ENCODE peak calls at places on chromosomes 2 and 18, in ten cellular contexts. A is tibial nerve, D is A549, R is ovary, E is transverse colon, B is stomach, O is sigmoid colon, X is K562, T is H1, V is SK-N-SH. J is an unnamed sample.

GRCh38 chr2:64818650-64819032 is 164.9 kb upstream of the SERTAD2 start:
- DNase-seq in X (no peak), A (no peak), R (no peak), B (no peak), D (no peak), T (no peak), E (no peak), O (no peak), V (no peak), J (no peak)

GRCh38 chr2:88087073-88087472 is 19.4 kb downstream of the SMYD1 start:
- DNase-seq in T (no peak), E (no peak), B (no peak), A (no peak), V (no peak), O (peak), R (no peak), X (no peak), D (no peak), J (no peak)

GRCh38 chr2:40282428-40282827 is 169.5 kb downstream of the SLC8A1 start:
- DNase-seq in E (no peak), T (no peak), R (no peak), B (no peak), X (no peak), O (no peak), V (no peak), D (no peak), A (no peak), J (no peak)

GRCh38 chr2:66387374-66387773 is 47.6 kb upstream of the MEIS1 start:
- DNase-seq in E (no peak), V (no peak), T (no peak), X (no peak), A (no peak), O (no peak), R (no peak), D (no peak), B (no peak), J (no peak)

GRCh38 chr18:37249171-37249886 is 316.3 kb downstream of the CELF4 start:
- DNase-seq in T (no peak), A (no peak), R (no peak), D (no peak), O (no peak), E (no peak), X (no peak), B (no peak), V (no peak), J (peak)

GRCh38 chr18:8654482-8655451 is 45.5 kb downstream of the RAB12 start:
- DNase-seq in D (peak), V (peak), E (no peak), O (no peak), B (no peak), R (no peak), A (no peak), T (no peak), X (peak), J (no peak)

GRCh38 chr2:126898636-126899035 is at the start of gene TEX51:
- DNase-seq in D (no peak), R (no peak), B (peak), T (no peak), X (no peak), E (no peak), O (no peak), A (no peak), V (no peak), J (no peak)

GRCh38 chr2:6780765-6781274 is 84.9 kb downstream of the CMPK2 start:
- DNase-seq in T (no peak), R (peak), D (no peak), A (peak), E (peak), O (peak), X (no peak), V (peak), B (peak), J (no peak)

GRCh38 chr18:50875966-50876536 is 2.9 kb upstream of the ME2 start:
- DNase-seq in A (no peak), D (no peak), V (no peak), T (no peak), R (no peak), O (no peak), B (no peak), X (no peak), E (peak), J (no peak)

GRCh38 chr2:38690499-38691420 is 24.8 kb downstream of the GALM start:
- DNase-seq in O (no peak), A (no peak), D (peak), V (peak), T (no peak), R (no peak), B (no peak), E (peak), X (peak), J (no peak)

GRCh38 chr2:60735496-60736250 is 20.4 kb upstream of the PAPOLG start:
- DNase-seq in B (no peak), A (no peak), V (peak), R (no peak), O (no peak), D (no peak), T (no peak), X (peak), E (no peak), J (no peak)

GRCh38 chr2:130845507-130846085 is 8.9 kb downstream of the ARHGEF4 start:
- DNase-seq in D (no peak), O (no peak), T (no peak), V (no peak), B (no peak), A (no peak), R (no peak), E (no peak), X (no peak), J (no peak)

GRCh38 chr2:135874966-135875365 is 1.3 kb downstream of the MCM6 start:
- DNase-seq in D (no peak), T (no peak), E (no peak), A (no peak), X (peak), B (no peak), V (no peak), R (no peak), O (no peak), J (no peak)

GRCh38 chr2:9736008-9736407 is 105.2 kb upstream of the YWHAQ start:
- DNase-seq in V (no peak), D (no peak), E (no peak), X (no peak), R (no peak), A (no peak), B (no peak), O (no peak), T (no peak), J (no peak)

GRCh38 chr2:154688373-154688772 is 10.1 kb upstream of the KCNJ3 start:
- DNase-seq in V (no peak), T (no peak), D (no peak), E (no peak), A (no peak), B (no peak), O (no peak), R (no peak), X (no peak), J (no peak)

GRCh38 chr2:38517284-38517683 is 85.4 kb downstream of the HNRNPLL start:
- DNase-seq in O (no peak), V (no peak), E (no peak), A (no peak), X (no peak), T (no peak), R (no peak), B (no peak), D (no peak), J (no peak)

GRCh38 chr2:15943378-15943851 is 3.1 kb downstream of the MYCN start:
- DNase-seq in X (peak), T (no peak), R (peak), D (peak), E (peak), O (no peak), A (no peak), V (peak), B (peak), J (peak)

GRCh38 chr18:10261315-10262276 is 192.8 kb upstream of the APCDD1 start:
- DNase-seq in B (no peak), O (no peak), E (no peak), X (no peak), V (no peak), R (no peak), T (no peak), A (no peak), D (no peak), J (no peak)

GRCh38 chr18:12246849-12247808 is 7.0 kb upstream of the CIDEA start:
- DNase-seq in E (no peak), B (no peak), R (no peak), A (no peak), X (peak), O (no peak), V (peak), D (peak), T (peak), J (peak)

GRCh38 chr18:50232419-50232818 is 33.9 kb downstream of the CFAP53 start:
- DNase-seq in B (no peak), E (no peak), T (no peak), O (no peak), R (no peak), A (no peak), V (no peak), D (no peak), X (no peak), J (no peak)

GRCh38 chr2:118386636-118387302 is 298.5 kb downstream of the INSIG2 start:
- DNase-seq in E (no peak), T (no peak), B (no peak), R (no peak), X (no peak), D (peak), O (no peak), V (no peak), A (no peak), J (no peak)

GRCh38 chr2:30231726-30232026 is 342 bp downstream of the LBH start:
- DNase-seq in O (no peak), R (no peak), V (no peak), E (no peak), T (peak), A (no peak), X (no peak), D (peak), B (no peak), J (no peak)

GRCh38 chr2:207744050-207744449 is 25.7 kb downstream of the FZD5 start:
- DNase-seq in O (no peak), D (no peak), A (no peak), T (no peak), R (no peak), E (no peak), X (no peak), B (no peak), V (no peak), J (no peak)
- H3K27ac ChIP-seq in O (no peak), D (no peak), A (no peak), T (no peak), R (no peak), E (no peak), X (no peak), B (no peak), V (no peak), J (no peak)

GRCh38 chr2:232028071-232028470 is 66.6 kb downstream of the DIS3L2 start:
- DNase-seq in O (no peak), T (no peak), A (no peak), D (no peak), R (no peak), X (no peak), V (no peak), B (no peak), E (no peak), J (no peak)
- TF ChIP-seq EP300 in O (no peak), T (no peak), A (no peak), D (no peak), R (no peak), X (no peak), V (no peak), B (no peak), E (no peak), J (no peak)

GRCh38 chr2:28626376-28626775 is 125.3 kb upstream of the PPP1CB start:
- DNase-seq in X (no peak), V (no peak), O (no peak), A (no peak), D (no peak), T (no peak), E (no peak), B (no peak), R (no peak), J (no peak)

GRCh38 chr2:28624436-28624797 is 127.2 kb upstream of the PPP1CB start:
- DNase-seq in A (no peak), E (no peak), B (no peak), R (no peak), V (no peak), T (no peak), D (no peak), O (no peak), X (no peak), J (no peak)

GRCh38 chr2:28623582-28624405 is 127.8 kb upstream of the PPP1CB start:
- DNase-seq in E (peak), B (no peak), O (no peak), X (no peak), R (no peak), A (no peak), D (no peak), V (no peak), T (no peak), J (no peak)

GRCh38 chr2:28626891-28627421 is 124.7 kb upstream of the PPP1CB start:
- DNase-seq in R (peak), T (no peak), A (peak), B (no peak), X (no peak), D (no peak), V (no peak), O (peak), E (peak), J (no peak)

DNA sequence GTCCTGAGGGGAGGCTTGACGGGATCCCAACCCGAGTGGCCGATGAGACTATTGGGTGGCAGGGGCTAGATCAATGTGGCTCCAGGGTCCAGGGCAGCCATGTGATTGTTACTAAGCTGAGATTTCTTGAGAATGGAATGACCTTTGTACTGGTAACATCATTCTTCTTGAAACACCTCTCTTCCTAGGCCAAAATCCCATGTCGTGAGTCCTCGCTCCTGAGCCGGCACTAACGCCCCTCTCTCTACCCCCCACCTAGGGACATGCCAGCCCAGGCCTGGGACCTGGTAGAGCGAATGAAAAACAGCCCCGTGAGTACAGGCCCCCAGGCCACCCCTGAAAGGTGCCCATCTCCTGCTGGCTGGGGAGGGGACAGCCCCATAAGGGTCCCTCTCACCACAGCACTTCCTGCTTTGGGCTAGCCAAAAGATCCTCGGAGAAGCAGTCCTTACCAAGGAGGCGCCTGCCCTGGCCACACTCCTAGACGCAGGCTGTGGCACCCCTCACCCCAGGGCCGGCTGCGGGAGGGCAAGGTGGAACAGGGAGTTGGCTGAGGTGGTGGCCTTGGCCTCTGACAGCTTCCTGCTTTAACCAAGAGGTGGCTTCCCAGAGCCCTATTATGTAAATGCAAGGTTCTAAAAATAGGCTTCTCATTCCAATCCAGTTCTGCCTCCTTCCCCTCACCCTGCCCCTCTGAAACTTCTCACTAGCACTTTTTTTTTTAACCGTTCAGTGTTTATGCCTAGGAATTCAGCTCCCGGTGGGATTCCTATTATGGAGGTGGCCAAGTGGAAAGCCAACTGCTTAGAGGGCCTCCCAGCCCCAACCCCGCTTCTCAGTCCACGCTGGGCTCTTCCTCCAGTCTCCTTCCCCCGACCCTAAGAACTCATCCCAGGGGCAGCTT is 126.6 kb upstream of the PPP1CB start:
- DNase-seq in D (no peak), X (no peak), A (peak), B (peak), T (no peak), R (peak), V (no peak), E (peak), O (peak), J (no peak)
- H3K27ac ChIP-seq in D (peak), X (no peak), A (peak), B (peak), T (no peak), R (peak), V (no peak), E (peak), O (peak), J (peak)

DNA sequence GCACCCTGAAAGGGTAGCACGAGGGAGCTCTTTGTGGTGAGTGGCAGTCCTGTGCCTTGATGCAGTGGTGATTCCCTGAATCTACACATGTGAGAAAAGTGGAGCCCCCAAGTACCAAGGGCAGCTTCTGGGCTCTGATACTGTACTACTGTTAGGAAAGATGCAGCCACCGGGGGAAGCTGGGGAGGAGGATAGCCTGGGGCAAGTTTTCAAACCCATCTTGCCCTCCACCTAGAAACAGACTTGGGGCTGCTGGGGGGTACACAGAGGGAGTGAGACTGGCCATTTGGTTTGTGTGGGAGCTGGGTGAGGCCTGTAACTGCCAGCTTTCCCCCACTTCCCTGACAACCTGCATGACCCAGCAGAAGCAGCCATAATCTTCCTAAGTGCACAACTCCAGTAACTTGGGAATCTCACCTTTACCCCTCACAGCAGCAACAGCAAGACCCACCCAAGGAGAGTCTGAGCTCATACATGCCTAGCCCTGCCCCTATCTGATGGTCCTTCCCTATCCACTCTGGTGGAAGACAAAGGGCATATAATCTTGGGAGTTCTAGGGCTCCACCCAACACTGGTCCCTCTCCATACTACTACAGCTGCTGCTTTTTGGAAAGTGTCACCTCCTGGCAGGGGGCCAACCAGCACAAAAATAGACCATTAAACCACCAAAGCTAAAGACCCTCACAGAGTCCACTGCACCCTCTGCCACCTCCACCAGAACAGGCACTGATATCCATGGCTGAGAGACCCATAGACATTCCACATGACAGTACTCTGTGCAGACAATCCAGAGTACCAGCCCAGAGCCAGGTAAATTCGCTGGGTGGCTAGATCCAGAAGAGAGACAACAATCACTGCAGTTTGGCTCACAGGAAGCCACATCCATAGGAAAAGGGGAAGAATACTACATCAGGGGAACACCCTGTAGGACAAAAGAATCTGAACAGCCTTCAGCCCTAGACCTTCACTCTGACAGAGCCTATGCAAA is 8.2 kb downstream of the MALL start:
- DNase-seq in R (no peak), B (no peak), D (no peak), T (no peak), X (no peak), O (no peak), E (peak), A (no peak), V (no peak), J (no peak)
- TF ChIP-seq EP300 in R (no peak), B (no peak), D (no peak), T (no peak), X (no peak), O (no peak), E (no peak), A (no peak), V (no peak), J (no peak)

GRCh38 chr2:31234690-31235503 is 945 bp downstream of the EHD3 start:
- DNase-seq in D (no peak), E (no peak), B (no peak), O (no peak), V (peak), X (no peak), R (no peak), T (no peak), A (no peak), J (no peak)
- H3K27ac ChIP-seq in D (peak), E (peak), B (no peak), O (peak), V (peak), X (no peak), R (no peak), T (no peak), A (peak), J (peak)

GRCh38 chr2:197130318-197130717 is 180.3 kb downstream of the ANKRD44 start:
- DNase-seq in V (no peak), B (no peak), E (no peak), A (no peak), X (no peak), T (no peak), R (no peak), D (no peak), O (no peak), J (no peak)
- TF ChIP-seq EP300 in V (no peak), B (no peak), E (no peak), A (no peak), X (no peak), T (no peak), R (no peak), D (no peak), O (no peak), J (no peak)

DNA sequence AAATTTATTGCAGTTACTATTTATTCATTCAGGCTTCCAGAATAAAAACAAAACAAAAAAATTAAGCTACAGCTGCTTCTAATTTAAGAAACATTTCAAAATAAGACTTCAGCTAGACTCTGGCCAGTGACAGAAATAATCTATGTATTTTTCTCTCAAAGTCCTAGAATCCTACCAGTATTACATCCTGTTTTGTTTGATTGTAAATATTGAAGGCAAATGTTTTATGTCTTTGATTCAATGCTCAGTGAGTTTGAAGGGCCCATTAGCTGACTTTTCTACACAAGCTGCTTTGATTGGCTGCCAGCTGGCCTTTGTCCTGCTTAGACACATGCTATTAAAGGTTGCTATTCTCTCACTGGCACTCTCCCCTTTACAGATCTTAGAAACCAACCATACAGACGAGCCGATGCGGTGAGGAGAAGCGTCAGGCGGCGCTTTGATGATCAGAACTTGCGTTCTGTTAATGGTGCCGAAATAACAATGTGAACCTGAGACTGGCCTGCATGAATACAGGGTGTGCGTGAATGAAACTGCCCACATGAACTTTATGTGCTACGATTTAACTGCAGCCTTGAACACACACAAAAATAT is 69.7 kb downstream of the PRPF40A start:
- DNase-seq in B (peak), T (no peak), X (no peak), D (no peak), A (peak), O (peak), R (peak), E (peak), V (no peak), J (peak)
- H3K27ac ChIP-seq in B (no peak), T (no peak), X (no peak), D (no peak), A (peak), O (peak), R (peak), E (peak), V (peak), J (no peak)

GRCh38 chr2:185567196-185567595 is 171.4 kb upstream of the FSIP2 start:
- DNase-seq in T (no peak), X (no peak), O (no peak), R (no peak), A (no peak), D (no peak), V (no peak), B (no peak), E (no peak), J (no peak)

GRCh38 chr2:185567940-185568339 is 170.7 kb upstream of the FSIP2 start:
- DNase-seq in T (no peak), X (no peak), D (no peak), R (no peak), E (no peak), V (no peak), B (no peak), A (no peak), O (no peak), J (no peak)
- TF ChIP-seq EP300 in T (no peak), X (no peak), D (no peak), R (no peak), E (no peak), V (no peak), B (no peak), A (no peak), O (no peak), J (no peak)

DNA sequence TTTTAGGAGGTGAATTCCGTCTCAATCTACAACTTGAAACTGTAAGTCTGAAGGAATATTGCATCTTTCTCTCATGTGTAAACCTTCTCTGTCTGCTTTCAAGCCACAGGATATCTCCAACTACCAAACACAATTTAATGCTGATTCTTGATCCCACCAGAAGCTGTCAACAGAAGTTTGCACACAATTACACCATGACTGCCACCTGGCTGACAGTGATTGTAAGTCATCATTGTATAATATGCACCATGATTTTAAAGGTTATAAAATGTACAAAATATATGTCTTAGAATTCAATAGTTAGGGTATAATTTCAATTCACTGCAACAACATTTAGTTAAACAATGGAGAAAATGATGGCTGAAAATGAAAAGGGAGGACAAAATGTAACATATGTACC is 18.4 kb downstream of the PREPL start:
- DNase-seq in A (no peak), X (peak), O (no peak), R (no peak), B (no peak), V (peak), T (no peak), E (no peak), D (peak), J (no peak)
- H3K27ac ChIP-seq in A (no peak), X (no peak), O (no peak), R (no peak), B (no peak), V (no peak), T (no peak), E (no peak), D (no peak), J (no peak)

J was measured in suprapubic skin.